ENCODE peak calls at places on chromosomes 2 and 18, in four cellular contexts. L is SK-N-SH, K is neural crest cell, T is retinal pigment epithelial cell. X is an unnamed sample.

GRCh38 chr2:142037744-142038143 is 93.1 kb downstream of the LRP1B start:
- DNase-seq in T (no peak), L (no peak), K (no peak), X (no peak)

GRCh38 chr2:29162204-29162928 is 47.2 kb downstream of the CLIP4 start:
- DNase-seq in K (no peak), L (no peak), T (no peak), X (no peak)

GRCh38 chr18:61690418-61691138 is 202.2 kb downstream of the RNF152 start:
- DNase-seq in K (no peak), L (no peak), T (peak; percentile 58), X (no peak)

GRCh38 chr2:19228720-19229119 is 129.7 kb downstream of the OSR1 start:
- DNase-seq in T (no peak), K (no peak), L (no peak), X (no peak)

GRCh38 chr18:26208901-26209445 is 17.3 kb upstream of the TAF4B start:
- DNase-seq in L (no peak), K (no peak), T (no peak), X (no peak)

GRCh38 chr2:1817256-1818127 is 73.2 kb upstream of the PXDN start:
- DNase-seq in L (peak; percentile 99), K (peak; percentile 66), T (peak; percentile 35), X (peak; percentile 74)

GRCh38 chr2:144521702-144522101 is 1.8 kb upstream of the ZEB2 start:
- DNase-seq in K (no peak), L (no peak), T (no peak), X (no peak)

GRCh38 chr2:73870084-73870483 is 22.7 kb upstream of the ACTG2 start:
- DNase-seq in L (no peak), T (no peak), K (no peak), X (no peak)

GRCh38 chr2:205187731-205188130 is 494.6 kb upstream of the NRP2 start:
- DNase-seq in K (no peak), T (no peak), L (no peak), X (no peak)

GRCh38 chr2:106997204-106997603 is 111.2 kb upstream of the ST6GAL2 start:
- DNase-seq in K (no peak), T (no peak), L (no peak), X (no peak)

GRCh38 chr2:148936857-148937450 is 61.9 kb downstream of the KIF5C start:
- DNase-seq in L (no peak), T (no peak), K (no peak), X (no peak)

GRCh38 chr2:240107386-240107785 is 28.7 kb downstream of the COPS9 start:
- DNase-seq in T (no peak), K (no peak), L (no peak), X (no peak)

GRCh38 chr2:109321570-109321969 is 192.6 kb downstream of the SH3RF3 start:
- DNase-seq in L (no peak), K (no peak), T (no peak), X (no peak)

GRCh38 chr18:33201509-33201926 is 239.0 kb downstream of the CCDC178 start:
- DNase-seq in L (peak; percentile 16), K (peak; percentile 36), T (peak; percentile 8), X (no peak)

GRCh38 chr2:43417296-43417695 is 178.5 kb downstream of the THADA start:
- DNase-seq in L (no peak), K (no peak), T (peak; percentile 87), X (no peak)

GRCh38 chr2:201984800-201985525 is 48.7 kb upstream of the FZD7 start:
- DNase-seq in L (peak; percentile 51), T (no peak), K (no peak), X (no peak)

GRCh38 chr2:111679202-111679601 is 204.8 kb downstream of the ANAPC1 start:
- DNase-seq in T (no peak), K (no peak), L (no peak), X (no peak)

GRCh38 chr2:240105982-240106381 is 30.1 kb downstream of the COPS9 start:
- DNase-seq in T (no peak), K (no peak), L (no peak), X (no peak)

GRCh38 chr2:144509548-144510205 is 10.2 kb downstream of the ZEB2 start:
- DNase-seq in L (no peak), K (no peak), T (no peak), X (no peak)

GRCh38 chr2:240926516-240927389 is 20.6 kb downstream of the CROCC2 start:
- DNase-seq in T (no peak), K (no peak), L (peak; percentile 69), X (no peak)

GRCh38 chr2:84474176-84474575 is 15.1 kb upstream of the SUCLG1 start:
- DNase-seq in K (no peak), L (no peak), T (no peak), X (no peak)

GRCh38 chr2:222907790-222908431 is 47.1 kb downstream of the ACSL3 start:
- DNase-seq in K (no peak), L (no peak), T (no peak), X (no peak)

GRCh38 chr2:216119986-216120385 is 10.8 kb downstream of the XRCC5 start:
- DNase-seq in T (no peak), L (no peak), K (no peak), X (no peak)

GRCh38 chr2:25690058-25690457 is 16.7 kb upstream of the DTNB start:
- DNase-seq in L (no peak), K (no peak), T (peak; percentile 49), X (no peak)

DNA sequence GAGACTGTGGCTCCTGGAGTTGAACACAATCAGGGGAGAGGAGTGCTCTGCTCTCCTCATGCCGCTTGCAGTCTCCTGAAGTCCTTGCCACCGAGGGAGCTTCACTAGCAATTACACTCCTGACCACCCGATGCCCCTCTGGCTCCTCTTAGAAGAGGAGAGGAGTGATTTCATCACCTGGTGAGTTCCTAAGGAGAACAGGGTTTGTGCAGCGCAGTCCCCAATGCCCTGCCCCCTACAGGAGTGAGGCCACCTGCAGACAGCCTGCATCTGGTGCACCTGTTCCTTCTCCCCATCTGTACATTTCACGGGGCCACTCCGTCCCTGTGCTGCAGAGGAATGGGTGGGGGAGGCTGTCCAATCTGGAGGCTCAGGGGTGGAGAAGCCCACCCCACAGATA is 267.2 kb downstream of the HRH4 start:
- DNase-seq in L (no peak), T (no peak), K (no peak), X (no peak)
- TF ChIP-seq CTCF in L (no peak), T (no peak), K (no peak), X (no peak)

GRCh38 chr2:220127311-220127710 is 499.9 kb downstream of the SLC4A3 start:
- DNase-seq in L (no peak), K (no peak), T (peak; percentile 36), X (no peak)

GRCh38 chr2:220129427-220129826 is 502.0 kb downstream of the SLC4A3 start:
- DNase-seq in K (no peak), T (no peak), L (no peak), X (no peak)

GRCh38 chr2:220127857-220128256 is 500.4 kb downstream of the SLC4A3 start:
- DNase-seq in T (peak; percentile 75), K (no peak), L (no peak), X (no peak)
- TF ChIP-seq CTCF in T (no peak), K (no peak), L (no peak), X (no peak)

DNA sequence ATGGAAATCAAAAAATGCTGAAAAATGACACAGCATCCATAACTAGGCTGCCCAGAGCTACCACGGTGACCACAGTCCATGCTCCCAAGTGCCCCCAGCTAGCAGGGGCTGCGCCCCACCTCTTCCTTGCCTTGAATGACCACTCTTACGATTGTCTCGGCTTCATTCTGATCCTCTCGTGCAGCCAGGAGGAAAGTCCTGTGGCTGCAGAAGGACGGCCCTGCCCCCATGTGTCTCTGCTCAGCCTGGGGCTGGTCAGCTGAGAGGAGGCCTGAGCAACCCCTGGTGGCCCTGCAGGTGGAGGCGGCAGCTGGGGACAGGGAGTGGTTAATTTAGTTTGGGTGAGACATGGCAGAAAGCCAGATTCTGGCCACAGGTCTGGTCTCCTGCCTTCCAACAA is 54.3 kb downstream of the KCNF1 start:
- DNase-seq in K (no peak), L (no peak), T (no peak), X (no peak)
- TF ChIP-seq CTCF in K (no peak), L (no peak), T (no peak), X (no peak)

GRCh38 chr2:119517433-119517832 is 6.8 kb downstream of the SCTR start:
- DNase-seq in T (no peak), K (peak; percentile 60), L (peak; percentile 64), X (peak; percentile 41)
- TF ChIP-seq CTCF in T (peak; percentile 90), K (peak; percentile 70), L (peak; percentile 66), X (peak; percentile 60)

GRCh38 chr2:32455816-32456215 is 99.0 kb downstream of the BIRC6 start:
- DNase-seq in T (no peak), L (no peak), K (no peak), X (no peak)

GRCh38 chr2:32453242-32454062 is 96.6 kb downstream of the BIRC6 start:
- DNase-seq in K (no peak), T (no peak), L (no peak), X (no peak)

GRCh38 chr2:32456808-32457207 is 100.0 kb downstream of the BIRC6 start:
- DNase-seq in L (no peak), K (no peak), T (no peak), X (no peak)

GRCh38 chr2:32463110-32463509 is 106.3 kb downstream of the BIRC6 start:
- DNase-seq in T (no peak), L (no peak), K (no peak), X (no peak)

GRCh38 chr2:32457814-32458213 is 101.0 kb downstream of the BIRC6 start:
- DNase-seq in K (no peak), T (no peak), L (no peak), X (no peak)
- TF ChIP-seq CTCF in K (no peak), T (no peak), L (no peak), X (no peak)

X was measured in D721Med.